ENCODE peak calls at places on chromosomes 6 and 20, in six cellular contexts. N is GM12878, O is body of pancreas, B is ovary, L is IMR-90, H is colonic mucosa. P is an unnamed sample.

GRCh38 chr6:155146205-155146604 is 117.6 kb upstream of the CLDN20 start:
- DNase-seq in N (no peak), O (no peak), B (no peak), L (no peak), H (no peak), P (no peak)

GRCh38 chr6:29602564-29603361 is 17.8 kb downstream of the OR2H2 start:
- DNase-seq in N (no peak), O (no peak), B (no peak), L (peak; percentile 7), H (no peak), P (no peak)

GRCh38 chr6:90885611-90886056 is 298.8 kb upstream of the MAP3K7 start:
- DNase-seq in N (no peak), O (no peak), B (no peak), L (no peak), H (no peak), P (no peak)

GRCh38 chr20:52075400-52075799 is 116.2 kb downstream of the ZFP64 start:
- DNase-seq in N (no peak), O (no peak), B (no peak), L (no peak), H (no peak), P (no peak)

GRCh38 chr6:3252369-3252768 is 6.4 kb upstream of the PSMG4 start:
- DNase-seq in N (no peak), O (no peak), B (no peak), L (no peak), H (no peak), P (no peak)

GRCh38 chr20:63552481-63553249 is 1.3 kb upstream of the FNDC11 start:
- DNase-seq in N (peak; percentile 52), O (no peak), B (no peak), L (no peak), H (no peak), P (no peak)

GRCh38 chr6:44660561-44661220 is 273.2 kb downstream of the CDC5L start:
- DNase-seq in N (no peak), O (no peak), B (no peak), L (no peak), H (no peak), P (no peak)

GRCh38 chr6:37417393-37417792 is 15.6 kb upstream of the CMTR1 start:
- DNase-seq in N (no peak), O (no peak), B (no peak), L (no peak), H (no peak), P (no peak)

GRCh38 chr20:63847374-63848002 is 13.8 kb upstream of the ABHD16B start:
- DNase-seq in N (no peak), O (no peak), B (peak; percentile 74), L (no peak), H (no peak), P (no peak)

GRCh38 chr6:121335111-121336008 is 1.1 kb upstream of the TBC1D32 start:
- DNase-seq in N (no peak), O (no peak), B (no peak), L (no peak), H (no peak), P (no peak)

GRCh38 chr6:78808356-78808891 is 58.9 kb upstream of the IRAK1BP1 start:
- DNase-seq in N (no peak), O (no peak), B (no peak), L (no peak), H (no peak), P (no peak)

GRCh38 chr6:12334524-12335130 is 44.5 kb downstream of the EDN1 start:
- DNase-seq in N (no peak), O (no peak), B (no peak), L (no peak), H (no peak), P (no peak)

GRCh38 chr6:165880721-165881120 is 217.7 kb upstream of the PDE10A start:
- DNase-seq in N (no peak), O (no peak), B (no peak), L (peak; percentile 71), H (no peak), P (no peak)

GRCh38 chr6:26365633-26365995 is 616 bp downstream of the BTN3A2 start:
- DNase-seq in N (no peak), O (no peak), B (no peak), L (no peak), H (no peak), P (no peak)

GRCh38 chr6:75349262-75349984 is 64.8 kb upstream of the TMEM30A start:
- DNase-seq in N (no peak), O (peak; percentile 54), B (no peak), L (peak; percentile 13), H (no peak), P (no peak)

GRCh38 chr6:128519132-128519930 is 1.1 kb downstream of the PTPRK start:
- DNase-seq in N (no peak), O (peak; percentile 71), B (peak; percentile 58), L (peak; percentile 45), H (peak; percentile 66), P (peak; percentile 61)

GRCh38 chr6:158039571-158040050 is 57.9 kb downstream of the SYNJ2 start:
- DNase-seq in N (no peak), O (no peak), B (no peak), L (peak; percentile 52), H (no peak), P (peak; percentile 58)

GRCh38 chr6:37987008-37987407 is 167.5 kb downstream of the ZFAND3 start:
- DNase-seq in N (no peak), O (no peak), B (no peak), L (peak; percentile 60), H (no peak), P (no peak)

GRCh38 chr6:98834060-98835031 is at the start of gene POU3F2:
- DNase-seq in N (no peak), O (peak; percentile 63), B (peak; percentile 87), L (peak; percentile 77), H (peak; percentile 68), P (peak; percentile 70)

GRCh38 chr20:46333136-46333991 is 25.1 kb upstream of the CDH22 start:
- DNase-seq in N (no peak), O (no peak), B (no peak), L (no peak), H (no peak), P (no peak)

GRCh38 chr6:23246901-23247300 is 677.5 kb downstream of the HDGFL1 start:
- DNase-seq in N (no peak), O (no peak), B (no peak), L (no peak), H (no peak), P (no peak)

GRCh38 chr20:6767536-6768227 is at the start of gene BMP2:
- DNase-seq in N (no peak), O (peak; percentile 68), B (peak; percentile 30), L (peak; percentile 50), H (peak; percentile 63), P (peak; percentile 61)

DNA sequence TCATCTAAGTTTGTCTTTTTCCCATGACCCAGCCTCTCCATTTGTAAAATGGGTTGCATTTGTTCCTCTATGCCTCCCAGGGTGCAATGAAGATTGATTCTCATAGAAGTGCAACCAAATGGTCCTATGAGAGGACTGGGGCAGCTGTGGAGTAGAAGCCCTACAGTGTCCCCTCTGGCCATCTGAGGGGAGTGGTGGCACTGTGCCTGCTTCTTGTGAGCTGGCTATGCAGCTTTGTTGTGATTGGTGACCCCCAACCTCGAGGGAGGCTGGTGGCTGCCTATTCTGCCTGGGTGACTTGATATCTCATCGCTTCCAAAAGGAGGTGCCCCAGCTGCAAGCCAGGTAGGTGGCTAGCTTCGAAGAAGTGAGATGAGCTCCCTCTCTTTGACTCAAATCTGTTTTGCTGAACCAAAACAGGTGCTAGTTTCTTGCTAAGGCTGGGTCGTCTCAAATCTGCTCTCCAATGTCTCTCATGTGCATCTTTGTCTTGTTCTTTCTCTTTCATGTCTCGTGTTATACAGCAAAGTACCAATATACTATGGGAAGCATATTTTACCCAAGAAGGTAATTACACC is 33.9 kb downstream of the TXLNB start:
- DNase-seq in N (no peak), O (no peak), B (no peak), L (no peak), H (no peak), P (no peak)
- TF ChIP-seq CTCF in N (no peak), O (no peak), B (no peak), L (no peak), H (no peak), P (no peak)

GRCh38 chr20:49695830-49696229 is 17.8 kb downstream of the B4GALT5 start:
- DNase-seq in N (no peak), O (no peak), B (no peak), L (no peak), H (no peak), P (no peak)
- H3K4me3 ChIP-seq in N (no peak overlapping the region), O (no peak overlapping the region), B (no peak overlapping the region), L (no peak overlapping the region), H (no peak overlapping the region), P (no peak overlapping the region)

DNA sequence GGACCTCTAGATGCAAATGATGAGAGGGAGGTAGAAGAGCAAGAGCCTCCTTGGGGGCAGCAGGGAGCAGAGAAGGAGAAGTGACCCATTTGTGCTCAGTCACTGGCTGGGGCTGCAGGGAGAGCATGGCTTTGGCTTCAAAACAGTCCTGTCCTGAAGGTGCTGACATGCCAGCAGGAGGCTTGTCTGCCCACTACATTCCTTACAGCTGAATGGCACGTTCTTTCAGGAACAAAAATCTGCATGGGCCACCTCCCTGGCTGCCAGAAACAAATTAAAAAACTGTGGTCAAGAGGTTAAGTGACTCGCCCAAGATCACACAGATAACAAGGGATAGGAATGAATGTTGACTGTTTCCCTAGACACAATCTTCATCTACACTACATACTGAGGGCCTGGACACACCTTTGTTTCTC is 188.8 kb downstream of the HIVEP2 start:
- DNase-seq in N (no peak), O (no peak), B (no peak), L (peak; percentile 60), H (no peak), P (no peak)
- TF ChIP-seq CTCF in N (no peak), O (no peak), B (no peak), L (peak; percentile 9), H (no peak), P (no peak)

GRCh38 chr6:106533079-106533478 is 96.2 kb downstream of the RTN4IP1 start:
- DNase-seq in N (no peak), O (no peak), B (no peak), L (no peak), H (no peak), P (no peak)
- H3K4me3 ChIP-seq in N (no peak overlapping the region), O (no peak overlapping the region), B (no peak overlapping the region), L (no peak overlapping the region), H (no peak overlapping the region), P (no peak overlapping the region)

GRCh38 chr6:33410050-33410710 is 634 bp upstream of the PHF1 start:
- DNase-seq in N (peak; percentile 86), O (peak; percentile 98), B (peak; percentile 97), L (peak; percentile 97), H (peak; percentile 98), P (peak; percentile 95)
- TF ChIP-seq CTCF in N (no peak), O (no peak), B (no peak), L (no peak), H (no peak), P (no peak)

P was measured in mucosa of descending colon.